ENCODE peak calls at places on chromosomes 1 and 21, in four cellular contexts. O, V, C and S are unnamed samples.

GRCh38 chr1:27074175-27074780 is 61.6 kb upstream of the TENT5B start:
- DNase-seq in O (no peak), V (no peak), C (no peak), S (no peak)

GRCh38 chr1:178220094-178220493 is 126.2 kb downstream of the RASAL2 start:
- DNase-seq in O (no peak), V (no peak), C (no peak), S (no peak)

GRCh38 chr1:93905734-93906133 is 3.5 kb downstream of the GCLM start:
- DNase-seq in O (no peak), V (no peak), C (no peak), S (no peak)

GRCh38 chr21:25772680-25773079 is 37.9 kb downstream of the GABPA start:
- DNase-seq in O (no peak), V (no peak), C (no peak), S (no peak)

GRCh38 chr1:184915463-184916080 is 58.7 kb downstream of the NIBAN1 start:
- DNase-seq in O (no peak), V (no peak), C (no peak), S (no peak)

GRCh38 chr1:27026621-27027574 is 14.2 kb upstream of the TENT5B start:
- DNase-seq in O (no peak), V (peak; percentile 30), C (peak; percentile 57), S (no peak)

GRCh38 chr1:197521118-197521739 is 253.2 kb downstream of the CRB1 start:
- DNase-seq in O (no peak), V (no peak), C (no peak), S (peak; percentile 50)

GRCh38 chr1:66495490-66495889 is 38.5 kb upstream of the SGIP1 start:
- DNase-seq in O (no peak), V (no peak), C (no peak), S (no peak)

GRCh38 chr1:155052412-155053400 is 1.6 kb downstream of the ADAM15 start:
- DNase-seq in O (peak; percentile 67), V (peak; percentile 48), C (no peak), S (peak; percentile 53)

GRCh38 chr21:30216041-30216723 is at the start of gene CLDN8:
- DNase-seq in O (no peak), V (peak; percentile 65), C (no peak), S (no peak)

GRCh38 chr1:211813590-211813989 is 17.0 kb downstream of the LPGAT1 start:
- DNase-seq in O (peak; percentile 53), V (peak; percentile 25), C (no peak), S (no peak)

GRCh38 chr1:16617101-16617727 is 3.9 kb upstream of the NBPF1 start:
- DNase-seq in O (no peak), V (no peak), C (no peak), S (peak; percentile 56)

DNA sequence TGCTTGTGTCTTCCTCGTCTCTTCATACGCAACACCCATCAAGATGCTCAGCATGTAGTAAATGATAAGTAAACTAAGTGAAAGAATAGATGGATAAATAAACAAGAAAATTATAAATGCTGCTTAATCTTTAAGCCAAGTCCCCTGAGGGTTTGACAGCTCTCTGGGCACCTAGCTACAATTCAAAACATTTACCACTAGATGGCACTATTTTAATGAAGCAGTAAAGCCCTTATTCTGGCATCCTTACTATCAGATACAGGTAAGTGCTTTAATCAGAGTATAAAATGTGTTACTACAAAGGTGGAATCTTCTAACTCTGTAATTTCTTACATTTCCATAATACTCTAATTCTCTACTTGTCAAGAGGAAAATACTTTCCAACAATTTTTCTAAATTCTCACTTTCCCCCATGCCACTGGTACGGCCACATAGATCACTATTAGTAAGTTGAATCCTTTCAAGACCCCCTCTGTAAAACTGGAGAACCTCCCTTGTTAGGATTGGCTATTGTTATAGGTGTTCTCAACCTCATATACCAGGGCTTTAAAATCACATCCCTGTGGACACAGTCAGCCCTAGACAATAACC is 137.8 kb downstream of the BARHL2 start:
- DNase-seq in O (no peak), V (no peak), C (no peak), S (no peak)
- H3K9me3 ChIP-seq in O (peaks cover 6% of the 10 kb centered on the region), V (no peaks in the 10 kb centered on the region), C (no peaks in the 10 kb centered on the region), S (no peaks in the 10 kb centered on the region)

GRCh38 chr1:204464701-204465100 is 29.9 kb downstream of the PIK3C2B start:
- DNase-seq in O (no peak), V (no peak), C (no peak), S (no peak)
- H3K4me1 ChIP-seq in O (peaks cover 97% of the 10 kb centered on the region), V (peaks cover 14% of the 10 kb centered on the region), C (peaks cover 43% of the 10 kb centered on the region), S (peaks cover 4% of the 10 kb centered on the region)

DNA sequence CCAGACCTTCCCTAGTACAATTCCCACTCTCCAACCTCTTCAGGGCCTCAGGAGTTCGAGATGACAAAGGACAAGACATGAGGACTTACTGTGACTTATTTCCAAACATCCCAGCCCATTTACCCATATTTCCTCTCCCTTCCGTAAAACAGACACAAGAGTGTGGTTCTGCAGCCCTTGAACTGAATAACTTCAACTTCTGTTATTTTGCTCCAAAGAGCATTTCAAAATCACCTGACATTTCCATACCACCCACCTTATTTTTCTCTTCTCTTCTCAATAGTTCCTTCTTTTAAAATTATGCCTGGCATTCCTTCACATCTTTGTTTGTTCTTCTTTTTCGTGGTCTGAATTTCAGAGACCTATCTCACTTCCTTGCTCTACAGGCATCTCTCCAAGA is 8.7 kb upstream of the OR10K2 start:
- DNase-seq in O (no peak), V (no peak), C (no peak), S (no peak)
- H3K9me3 ChIP-seq in O (peaks cover 12% of the 10 kb centered on the region), V (no peaks in the 10 kb centered on the region), C (no peaks in the 10 kb centered on the region), S (peaks cover 5% of the 10 kb centered on the region)

GRCh38 chr1:19866758-19867157 is 15.4 kb upstream of the OTUD3 start:
- DNase-seq in O (no peak), V (no peak), C (no peak), S (no peak)
- H3K4me1 ChIP-seq in O (no peaks in the 10 kb centered on the region), V (peaks cover under 1% of the 10 kb centered on the region), C (no peaks in the 10 kb centered on the region), S (peaks cover 3% of the 10 kb centered on the region)

DNA sequence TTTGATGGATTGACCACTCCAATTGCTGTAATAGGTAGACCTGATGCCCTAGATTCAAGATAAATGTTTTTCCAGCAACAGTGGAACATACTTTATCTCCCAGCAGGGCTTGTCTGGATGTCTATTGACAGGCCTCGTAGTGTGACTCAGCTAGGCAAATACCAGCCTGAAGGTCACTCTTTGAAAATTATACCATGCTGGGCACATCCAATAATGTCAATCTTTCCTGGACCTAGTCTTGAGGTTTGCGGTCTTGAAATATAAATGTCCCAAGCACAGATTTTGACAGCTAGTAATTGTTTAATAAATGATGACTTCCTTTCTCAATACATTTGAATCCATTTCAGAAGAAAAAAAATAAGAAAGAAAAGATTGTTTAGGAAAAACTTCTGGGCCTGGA is 1138.0 kb upstream of the TMPRSS15 start:
- DNase-seq in O (no peak), V (no peak), C (no peak), S (no peak)
- H3K9me3 ChIP-seq in O (peaks cover 18% of the 10 kb centered on the region), V (no peaks in the 10 kb centered on the region), C (no peaks in the 10 kb centered on the region), S (peaks cover 6% of the 10 kb centered on the region)